ENCODE peak calls at places on chromosomes 1 and 21, in eight cellular contexts. One of them, this sample, is unnamed. For H3K36me3, the result is how much of the 10 kb centered on the place peaks cover.

GRCh38 chr21:41761211-41762181 is 5.4 kb downstream of the RIPK4 start:
- DNase-seq in heart left ventricle: peak
- DNase-seq in sigmoid colon: peak
- DNase-seq in tibial nerve: peak
- DNase-seq in brain microvascular endothelial cell: no peak
- DNase-seq in endothelial cell of umbilical vein: no peak
- DNase-seq in prostate gland: peak
- DNase-seq in cardiac muscle cell: peak
- DNase-seq in this sample: no peak

GRCh38 chr1:23273450-23274133 is 56.3 kb upstream of the HTR1D start:
- DNase-seq in tibial nerve: no peak
- DNase-seq in cardiac muscle cell: no peak
- DNase-seq in prostate gland: no peak
- DNase-seq in sigmoid colon: no peak
- DNase-seq in brain microvascular endothelial cell: peak
- DNase-seq in heart left ventricle: no peak
- DNase-seq in endothelial cell of umbilical vein: peak
- DNase-seq in this sample: no peak

GRCh38 chr1:165696625-165697100 is 1.7 kb downstream of the ALDH9A1 start:
- DNase-seq in tibial nerve: no peak
- DNase-seq in sigmoid colon: no peak
- DNase-seq in endothelial cell of umbilical vein: peak
- DNase-seq in heart left ventricle: no peak
- DNase-seq in cardiac muscle cell: no peak
- DNase-seq in prostate gland: peak
- DNase-seq in brain microvascular endothelial cell: peak
- DNase-seq in this sample: no peak

GRCh38 chr1:16293568-16293967 is 56.6 kb upstream of the CPLANE2 start:
- DNase-seq in endothelial cell of umbilical vein: peak
- DNase-seq in brain microvascular endothelial cell: no peak
- DNase-seq in tibial nerve: no peak
- DNase-seq in prostate gland: no peak
- DNase-seq in cardiac muscle cell: no peak
- DNase-seq in heart left ventricle: no peak
- DNase-seq in sigmoid colon: no peak
- DNase-seq in this sample: no peak

GRCh38 chr1:206609229-206609991 is 2.9 kb downstream of the EIF2D start:
- DNase-seq in prostate gland: no peak
- DNase-seq in tibial nerve: no peak
- DNase-seq in cardiac muscle cell: no peak
- DNase-seq in sigmoid colon: no peak
- DNase-seq in endothelial cell of umbilical vein: peak
- DNase-seq in heart left ventricle: no peak
- DNase-seq in brain microvascular endothelial cell: no peak
- DNase-seq in this sample: no peak

GRCh38 chr21:24941316-24942185 is 665.7 kb downstream of the MRPL39 start:
- DNase-seq in sigmoid colon: no peak
- DNase-seq in endothelial cell of umbilical vein: no peak
- DNase-seq in tibial nerve: no peak
- DNase-seq in cardiac muscle cell: no peak
- DNase-seq in brain microvascular endothelial cell: no peak
- DNase-seq in heart left ventricle: no peak
- DNase-seq in prostate gland: peak
- DNase-seq in this sample: no peak

GRCh38 chr1:146019225-146020057 is 2.1 kb downstream of the HJV start:
- DNase-seq in tibial nerve: no peak
- DNase-seq in cardiac muscle cell: no peak
- DNase-seq in endothelial cell of umbilical vein: no peak
- DNase-seq in heart left ventricle: no peak
- DNase-seq in prostate gland: no peak
- DNase-seq in brain microvascular endothelial cell: no peak
- DNase-seq in sigmoid colon: no peak
- DNase-seq in this sample: peak

GRCh38 chr1:185245466-185245865 is 71.6 kb downstream of the IVNS1ABP start:
- DNase-seq in brain microvascular endothelial cell: no peak
- DNase-seq in prostate gland: no peak
- DNase-seq in endothelial cell of umbilical vein: no peak
- DNase-seq in tibial nerve: no peak
- DNase-seq in sigmoid colon: no peak
- DNase-seq in cardiac muscle cell: no peak
- DNase-seq in heart left ventricle: no peak
- DNase-seq in this sample: no peak

GRCh38 chr21:36902793-36903192 is 63.7 kb downstream of the HLCS start:
- DNase-seq in sigmoid colon: no peak
- DNase-seq in heart left ventricle: no peak
- DNase-seq in prostate gland: no peak
- DNase-seq in cardiac muscle cell: peak
- DNase-seq in tibial nerve: no peak
- DNase-seq in brain microvascular endothelial cell: peak
- DNase-seq in endothelial cell of umbilical vein: no peak
- DNase-seq in this sample: no peak

GRCh38 chr1:151340870-151341754 is 5.9 kb downstream of the RFX5 start:
- DNase-seq in cardiac muscle cell: peak
- DNase-seq in prostate gland: peak
- DNase-seq in brain microvascular endothelial cell: peak
- DNase-seq in tibial nerve: no peak
- DNase-seq in endothelial cell of umbilical vein: peak
- DNase-seq in heart left ventricle: no peak
- DNase-seq in sigmoid colon: no peak
- DNase-seq in this sample: peak

GRCh38 chr1:118154220-118154619 is 30.8 kb downstream of the SPAG17 start:
- DNase-seq in prostate gland: no peak
- DNase-seq in brain microvascular endothelial cell: no peak
- DNase-seq in heart left ventricle: no peak
- DNase-seq in endothelial cell of umbilical vein: no peak
- DNase-seq in tibial nerve: no peak
- DNase-seq in cardiac muscle cell: peak
- DNase-seq in sigmoid colon: no peak
- DNase-seq in this sample: no peak

GRCh38 chr1:156367386-156368156 is 1.4 kb upstream of the RHBG start:
- DNase-seq in brain microvascular endothelial cell: no peak
- DNase-seq in heart left ventricle: no peak
- DNase-seq in sigmoid colon: no peak
- DNase-seq in endothelial cell of umbilical vein: no peak
- DNase-seq in tibial nerve: no peak
- DNase-seq in cardiac muscle cell: no peak
- DNase-seq in prostate gland: no peak
- DNase-seq in this sample: no peak

GRCh38 chr1:40819101-40819500 is 35.5 kb downstream of the KCNQ4 start:
- DNase-seq in prostate gland: no peak
- DNase-seq in heart left ventricle: no peak
- DNase-seq in sigmoid colon: no peak
- DNase-seq in tibial nerve: no peak
- DNase-seq in endothelial cell of umbilical vein: no peak
- DNase-seq in brain microvascular endothelial cell: no peak
- DNase-seq in cardiac muscle cell: no peak
- DNase-seq in this sample: no peak

GRCh38 chr1:40818264-40818961 is 34.8 kb downstream of the KCNQ4 start:
- DNase-seq in cardiac muscle cell: peak
- DNase-seq in tibial nerve: peak
- DNase-seq in heart left ventricle: peak
- DNase-seq in brain microvascular endothelial cell: no peak
- DNase-seq in sigmoid colon: no peak
- DNase-seq in endothelial cell of umbilical vein: no peak
- DNase-seq in prostate gland: peak
- DNase-seq in this sample: peak

GRCh38 chr1:40817791-40818263 is 34.2 kb downstream of the KCNQ4 start:
- DNase-seq in heart left ventricle: no peak
- DNase-seq in prostate gland: no peak
- DNase-seq in endothelial cell of umbilical vein: no peak
- DNase-seq in sigmoid colon: no peak
- DNase-seq in tibial nerve: no peak
- DNase-seq in cardiac muscle cell: no peak
- DNase-seq in brain microvascular endothelial cell: no peak
- DNase-seq in this sample: no peak

GRCh38 chr1:40820911-40821693 is 37.5 kb downstream of the KCNQ4 start:
- DNase-seq in prostate gland: no peak
- DNase-seq in cardiac muscle cell: no peak
- DNase-seq in brain microvascular endothelial cell: no peak
- DNase-seq in tibial nerve: no peak
- DNase-seq in endothelial cell of umbilical vein: no peak
- DNase-seq in heart left ventricle: no peak
- DNase-seq in sigmoid colon: no peak
- DNase-seq in this sample: no peak

DNA sequence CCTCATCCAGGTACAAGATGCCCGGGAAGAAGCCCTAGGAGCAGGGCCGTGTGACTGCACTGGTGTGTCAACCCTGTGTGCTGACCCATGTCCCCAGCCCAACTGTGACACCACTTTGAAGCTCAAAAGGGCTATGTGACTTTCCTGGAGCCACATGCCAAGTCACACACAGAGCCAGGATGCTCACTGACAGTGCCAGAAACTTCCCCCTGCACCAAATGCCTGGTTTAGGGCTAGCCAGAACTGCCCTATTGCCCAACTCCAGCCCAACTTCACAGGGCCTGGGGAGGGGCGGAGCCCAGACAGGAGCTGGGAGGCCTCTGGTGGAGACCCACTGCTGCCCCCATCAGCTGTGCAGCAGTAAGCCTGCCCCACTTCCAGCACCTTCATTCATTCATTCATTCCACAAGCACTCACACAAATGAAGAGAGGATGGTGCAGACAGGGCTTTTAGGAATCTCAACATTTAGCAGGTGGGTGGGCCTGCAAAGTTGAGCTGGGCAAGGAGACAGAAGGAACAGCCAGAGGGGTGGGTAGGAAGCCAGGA is 36.7 kb downstream of the KCNQ4 start:
- DNase-seq in endothelial cell of umbilical vein: no peak
- DNase-seq in heart left ventricle: no peak
- DNase-seq in cardiac muscle cell: no peak
- DNase-seq in tibial nerve: no peak
- DNase-seq in prostate gland: no peak
- DNase-seq in sigmoid colon: no peak
- DNase-seq in brain microvascular endothelial cell: no peak
- DNase-seq in this sample: no peak
- TF ChIP-seq CTCF in endothelial cell of umbilical vein: no peak
- TF ChIP-seq CTCF in heart left ventricle: no peak
- TF ChIP-seq CTCF in cardiac muscle cell: no peak
- TF ChIP-seq CTCF in tibial nerve: no peak
- TF ChIP-seq CTCF in prostate gland: no peak
- TF ChIP-seq CTCF in sigmoid colon: no peak
- TF ChIP-seq CTCF in brain microvascular endothelial cell: no peak
- TF ChIP-seq CTCF in this sample: no peak

GRCh38 chr1:201566933-201567801 is 28.2 kb downstream of the NAV1 start:
- DNase-seq in sigmoid colon: peak
- DNase-seq in tibial nerve: no peak
- DNase-seq in cardiac muscle cell: no peak
- DNase-seq in endothelial cell of umbilical vein: no peak
- DNase-seq in brain microvascular endothelial cell: no peak
- DNase-seq in heart left ventricle: no peak
- DNase-seq in prostate gland: no peak
- DNase-seq in this sample: no peak

GRCh38 chr1:201570886-201571624 is 32.1 kb downstream of the NAV1 start:
- DNase-seq in sigmoid colon: peak
- DNase-seq in endothelial cell of umbilical vein: peak
- DNase-seq in brain microvascular endothelial cell: no peak
- DNase-seq in heart left ventricle: peak
- DNase-seq in tibial nerve: no peak
- DNase-seq in prostate gland: no peak
- DNase-seq in cardiac muscle cell: no peak
- DNase-seq in this sample: no peak

GRCh38 chr1:201570158-201570885 is 31.4 kb downstream of the NAV1 start:
- DNase-seq in sigmoid colon: peak
- DNase-seq in brain microvascular endothelial cell: no peak
- DNase-seq in prostate gland: no peak
- DNase-seq in endothelial cell of umbilical vein: no peak
- DNase-seq in cardiac muscle cell: no peak
- DNase-seq in heart left ventricle: no peak
- DNase-seq in tibial nerve: no peak
- DNase-seq in this sample: no peak

GRCh38 chr1:201568258-201568657 is 29.3 kb downstream of the NAV1 start:
- DNase-seq in brain microvascular endothelial cell: no peak
- DNase-seq in endothelial cell of umbilical vein: no peak
- DNase-seq in prostate gland: no peak
- DNase-seq in sigmoid colon: peak
- DNase-seq in heart left ventricle: no peak
- DNase-seq in cardiac muscle cell: no peak
- DNase-seq in tibial nerve: no peak
- DNase-seq in this sample: no peak

GRCh38 chr1:201568859-201569294 is 29.9 kb downstream of the NAV1 start:
- DNase-seq in prostate gland: no peak
- DNase-seq in brain microvascular endothelial cell: no peak
- DNase-seq in endothelial cell of umbilical vein: no peak
- DNase-seq in cardiac muscle cell: no peak
- DNase-seq in sigmoid colon: peak
- DNase-seq in heart left ventricle: no peak
- DNase-seq in tibial nerve: no peak
- DNase-seq in this sample: no peak
- H3K27ac ChIP-seq in prostate gland: no peak
- H3K27ac ChIP-seq in brain microvascular endothelial cell: no peak
- H3K27ac ChIP-seq in endothelial cell of umbilical vein: no peak
- H3K27ac ChIP-seq in cardiac muscle cell: no peak
- H3K27ac ChIP-seq in sigmoid colon: no peak
- H3K27ac ChIP-seq in heart left ventricle: no peak
- H3K27ac ChIP-seq in tibial nerve: no peak
- H3K27ac ChIP-seq in this sample: no peak

DNA sequence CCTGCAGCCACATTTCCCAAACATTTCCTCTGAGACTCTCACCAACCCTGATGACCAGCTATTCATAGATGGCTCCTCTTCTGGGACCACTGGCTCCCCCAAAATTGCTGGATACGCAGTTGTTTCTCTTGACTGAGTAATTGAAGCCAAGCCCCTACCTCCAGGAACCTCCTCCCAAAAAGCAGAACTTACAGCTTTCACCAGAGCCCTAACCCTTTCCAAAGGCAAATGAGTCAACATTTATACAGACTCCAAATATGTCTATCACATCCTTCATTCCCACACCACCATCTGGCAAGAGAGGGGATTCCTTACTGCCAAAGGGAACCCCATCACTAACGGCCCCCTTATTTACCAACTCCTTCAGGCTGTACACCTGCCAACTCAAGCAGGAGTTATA is 20.3 kb upstream of the CA6 start:
- DNase-seq in brain microvascular endothelial cell: no peak
- DNase-seq in endothelial cell of umbilical vein: no peak
- DNase-seq in sigmoid colon: no peak
- DNase-seq in tibial nerve: no peak
- DNase-seq in prostate gland: no peak
- DNase-seq in cardiac muscle cell: no peak
- DNase-seq in heart left ventricle: no peak
- DNase-seq in this sample: no peak
- H3K36me3 ChIP-seq in brain microvascular endothelial cell: under half
- H3K36me3 ChIP-seq in endothelial cell of umbilical vein: under half
- H3K36me3 ChIP-seq in sigmoid colon: under half
- H3K36me3 ChIP-seq in tibial nerve: under half
- H3K36me3 ChIP-seq in prostate gland: under half
- H3K36me3 ChIP-seq in cardiac muscle cell: under half
- H3K36me3 ChIP-seq in heart left ventricle: under half
- H3K36me3 ChIP-seq in this sample: under half

DNA sequence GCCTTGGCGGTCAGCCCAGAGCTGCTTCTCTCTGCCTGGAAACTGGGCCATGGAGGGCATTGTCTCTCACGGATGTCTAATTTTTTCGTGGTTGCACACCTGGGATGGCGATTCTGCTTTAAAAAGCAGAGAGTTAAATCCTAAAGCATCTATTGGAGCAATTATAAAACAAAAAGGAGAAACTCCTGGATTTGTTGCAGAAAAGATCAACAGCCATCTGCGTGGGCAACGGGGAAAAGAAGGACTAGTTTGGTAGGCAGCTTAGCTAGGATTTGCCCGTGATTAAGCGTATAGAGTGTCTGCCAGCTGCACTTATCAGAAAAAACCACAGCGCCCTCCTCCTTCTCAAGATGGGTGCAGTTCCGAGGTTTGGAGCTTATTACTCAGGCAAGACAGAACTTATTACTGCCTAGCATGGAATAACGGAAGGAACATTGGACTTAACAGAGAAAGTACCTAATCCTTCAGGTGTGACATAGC is 524 bp upstream of the SLC25A24 start:
- DNase-seq in prostate gland: peak
- DNase-seq in endothelial cell of umbilical vein: peak
- DNase-seq in brain microvascular endothelial cell: peak
- DNase-seq in cardiac muscle cell: peak
- DNase-seq in sigmoid colon: no peak
- DNase-seq in tibial nerve: no peak
- DNase-seq in heart left ventricle: peak
- DNase-seq in this sample: peak
- TF ChIP-seq CTCF in prostate gland: peak
- TF ChIP-seq CTCF in endothelial cell of umbilical vein: no peak
- TF ChIP-seq CTCF in brain microvascular endothelial cell: peak
- TF ChIP-seq CTCF in cardiac muscle cell: peak
- TF ChIP-seq CTCF in sigmoid colon: no peak
- TF ChIP-seq CTCF in tibial nerve: peak
- TF ChIP-seq CTCF in heart left ventricle: peak
- TF ChIP-seq CTCF in this sample: no peak

This sample was measured in Peyer's patch.